ENCODE peak calls at places on chromosomes 6 and 20, in five cellular contexts. One of them, this sample, is unnamed.
A peak's percentile ranks its signal among the peaks of the same experiment; 100 is the strongest.

GRCh38 chr20:23093613-23094012 is 7.5 kb upstream of the CD93 start:
- DNase-seq in CD8-positive, alpha-beta memory T cell: no peak
- DNase-seq in SK-N-SH: no peak
- DNase-seq in sigmoid colon: peak; percentile 28
- DNase-seq in Panc1: no peak
- DNase-seq in this sample: no peak

GRCh38 chr6:160348209-160348551 is at the start of gene SLC22A3:
- DNase-seq in CD8-positive, alpha-beta memory T cell: no peak
- DNase-seq in SK-N-SH: peak; percentile 37
- DNase-seq in sigmoid colon: peak; percentile 77
- DNase-seq in Panc1: no peak
- DNase-seq in this sample: no peak

GRCh38 chr6:21885532-21886089 is 292.1 kb downstream of the SOX4 start:
- DNase-seq in CD8-positive, alpha-beta memory T cell: no peak
- DNase-seq in SK-N-SH: peak; percentile 55
- DNase-seq in sigmoid colon: peak; percentile 74
- DNase-seq in Panc1: no peak
- DNase-seq in this sample: peak; percentile 28

GRCh38 chr6:37141291-37142046 is 28.5 kb upstream of the PIM1 start:
- DNase-seq in CD8-positive, alpha-beta memory T cell: no peak
- DNase-seq in SK-N-SH: no peak
- DNase-seq in sigmoid colon: peak; percentile 77
- DNase-seq in Panc1: no peak
- DNase-seq in this sample: no peak

GRCh38 chr6:57021086-57021720 is 25.3 kb upstream of the KIAA1586 start:
- DNase-seq in CD8-positive, alpha-beta memory T cell: no peak
- DNase-seq in SK-N-SH: peak; percentile 57
- DNase-seq in sigmoid colon: no peak
- DNase-seq in Panc1: peak; percentile 68
- DNase-seq in this sample: no peak

GRCh38 chr6:111566222-111566717 is 39.4 kb downstream of the TRAF3IP2 start:
- DNase-seq in CD8-positive, alpha-beta memory T cell: no peak
- DNase-seq in SK-N-SH: no peak
- DNase-seq in sigmoid colon: no peak
- DNase-seq in Panc1: no peak
- DNase-seq in this sample: no peak

GRCh38 chr20:63552481-63553249 is 1.3 kb upstream of the FNDC11 start:
- DNase-seq in CD8-positive, alpha-beta memory T cell: peak; percentile 46
- DNase-seq in SK-N-SH: no peak
- DNase-seq in sigmoid colon: no peak
- DNase-seq in Panc1: no peak
- DNase-seq in this sample: no peak

GRCh38 chr6:17758113-17758512 is 51.4 kb upstream of the NUP153 start:
- DNase-seq in CD8-positive, alpha-beta memory T cell: no peak
- DNase-seq in SK-N-SH: no peak
- DNase-seq in sigmoid colon: no peak
- DNase-seq in Panc1: no peak
- DNase-seq in this sample: no peak

GRCh38 chr6:35512740-35513139 is at the start of gene TULP1:
- DNase-seq in CD8-positive, alpha-beta memory T cell: no peak
- DNase-seq in SK-N-SH: no peak
- DNase-seq in sigmoid colon: no peak
- DNase-seq in Panc1: no peak
- DNase-seq in this sample: no peak

GRCh38 chr20:37323985-37324384 is 22.0 kb upstream of the SRC start:
- DNase-seq in CD8-positive, alpha-beta memory T cell: no peak
- DNase-seq in SK-N-SH: no peak
- DNase-seq in sigmoid colon: no peak
- DNase-seq in Panc1: no peak
- DNase-seq in this sample: no peak

GRCh38 chr6:89254569-89254968 is 37.4 kb upstream of the GABRR1 start:
- DNase-seq in CD8-positive, alpha-beta memory T cell: no peak
- DNase-seq in SK-N-SH: no peak
- DNase-seq in sigmoid colon: no peak
- DNase-seq in Panc1: no peak
- DNase-seq in this sample: no peak

DNA sequence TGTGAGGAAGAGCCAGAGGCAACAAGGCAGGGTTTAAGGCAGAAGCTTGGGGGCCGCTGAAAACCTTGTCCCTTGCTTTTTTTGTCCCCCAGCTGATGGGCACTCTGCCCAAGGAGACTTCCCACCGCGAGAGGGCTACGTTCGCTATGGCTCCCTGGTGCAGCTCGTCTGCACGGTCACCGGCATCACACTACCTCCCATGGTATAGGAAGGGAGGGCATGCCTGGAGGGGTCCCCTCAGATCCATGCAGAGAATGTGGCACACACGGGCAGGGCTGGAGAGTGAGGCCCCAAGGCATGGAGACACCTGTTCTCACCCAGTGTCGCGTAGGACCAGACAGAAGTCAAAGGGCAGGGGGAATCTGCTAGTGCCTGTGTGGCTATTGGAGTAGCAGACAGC is 5.8 kb upstream of the MATN4 start:
- DNase-seq in CD8-positive, alpha-beta memory T cell: no peak
- DNase-seq in SK-N-SH: no peak
- DNase-seq in sigmoid colon: no peak
- DNase-seq in Panc1: no peak
- DNase-seq in this sample: no peak
- H3K4me1 ChIP-seq in CD8-positive, alpha-beta memory T cell: peaks cover 1% of the 10 kb centered on the region
- H3K4me1 ChIP-seq in SK-N-SH: no peaks in the 10 kb centered on the region
- H3K4me1 ChIP-seq in sigmoid colon: peaks cover 15% of the 10 kb centered on the region
- H3K4me1 ChIP-seq in Panc1: peaks cover 8% of the 10 kb centered on the region
- H3K4me1 ChIP-seq in this sample: no peaks in the 10 kb centered on the region

GRCh38 chr20:13755809-13756208 is 28.9 kb downstream of the ESF1 start:
- DNase-seq in CD8-positive, alpha-beta memory T cell: no peak
- DNase-seq in SK-N-SH: no peak
- DNase-seq in sigmoid colon: no peak
- DNase-seq in Panc1: no peak
- DNase-seq in this sample: no peak
- H3K36me3 ChIP-seq in CD8-positive, alpha-beta memory T cell: no peaks in the 10 kb centered on the region
- H3K36me3 ChIP-seq in SK-N-SH: peaks cover 42% of the 10 kb centered on the region
- H3K36me3 ChIP-seq in sigmoid colon: peaks cover 41% of the 10 kb centered on the region
- H3K36me3 ChIP-seq in Panc1: peaks cover 40% of the 10 kb centered on the region
- H3K36me3 ChIP-seq in this sample: no peaks in the 10 kb centered on the region

DNA sequence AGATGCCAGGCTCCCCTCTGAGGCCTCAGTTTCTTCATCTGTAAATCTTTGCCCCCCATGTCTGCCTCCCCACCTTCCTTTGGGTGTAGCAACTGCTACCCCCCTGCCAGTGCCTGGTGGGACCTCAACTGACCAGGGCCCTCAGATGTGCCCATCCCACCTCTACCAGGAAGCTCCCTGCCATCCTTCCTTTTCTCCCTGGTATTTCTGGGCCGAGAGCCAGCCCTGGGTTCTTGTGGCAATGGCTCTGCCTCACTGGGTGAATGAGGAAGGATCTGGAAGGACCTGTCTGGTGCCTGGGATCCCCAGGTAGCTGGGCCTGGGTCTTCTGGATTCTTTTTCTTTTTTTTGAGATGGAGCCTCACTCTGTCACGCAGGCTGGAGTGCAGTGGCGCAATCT is 141.1 kb upstream of the RNF24 start:
- DNase-seq in CD8-positive, alpha-beta memory T cell: no peak
- DNase-seq in SK-N-SH: no peak
- DNase-seq in sigmoid colon: no peak
- DNase-seq in Panc1: no peak
- DNase-seq in this sample: peak; percentile 74
- H3K4me1 ChIP-seq in CD8-positive, alpha-beta memory T cell: no peaks in the 10 kb centered on the region
- H3K4me1 ChIP-seq in SK-N-SH: peaks cover 8% of the 10 kb centered on the region
- H3K4me1 ChIP-seq in sigmoid colon: peaks cover 3% of the 10 kb centered on the region
- H3K4me1 ChIP-seq in Panc1: peaks cover 57% of the 10 kb centered on the region
- H3K4me1 ChIP-seq in this sample: peaks cover 8% of the 10 kb centered on the region

GRCh38 chr6:34425498-34426410 is at the start of gene RPS10:
- DNase-seq in CD8-positive, alpha-beta memory T cell: peak; percentile 86
- DNase-seq in SK-N-SH: peak; percentile 99
- DNase-seq in sigmoid colon: peak; percentile 97
- DNase-seq in Panc1: peak; percentile 60
- DNase-seq in this sample: peak; percentile 94

GRCh38 chr6:34424200-34425131 is 1.4 kb downstream of the RPS10 start:
- DNase-seq in CD8-positive, alpha-beta memory T cell: no peak
- DNase-seq in SK-N-SH: no peak
- DNase-seq in sigmoid colon: no peak
- DNase-seq in Panc1: no peak
- DNase-seq in this sample: no peak

GRCh38 chr6:34423254-34423653 is 2.6 kb downstream of the RPS10 start:
- DNase-seq in CD8-positive, alpha-beta memory T cell: no peak
- DNase-seq in SK-N-SH: no peak
- DNase-seq in sigmoid colon: no peak
- DNase-seq in Panc1: no peak
- DNase-seq in this sample: no peak

GRCh38 chr6:34425132-34425497 is 754 bp downstream of the RPS10 start:
- DNase-seq in CD8-positive, alpha-beta memory T cell: peak; percentile 1
- DNase-seq in SK-N-SH: no peak
- DNase-seq in sigmoid colon: no peak
- DNase-seq in Panc1: no peak
- DNase-seq in this sample: no peak
- H3K36me3 ChIP-seq in CD8-positive, alpha-beta memory T cell: peaks cover 36% of the 10 kb centered on the region
- H3K36me3 ChIP-seq in SK-N-SH: peaks cover 44% of the 10 kb centered on the region
- H3K36me3 ChIP-seq in sigmoid colon: peaks cover 48% of the 10 kb centered on the region
- H3K36me3 ChIP-seq in Panc1: peaks cover 20% of the 10 kb centered on the region
- H3K36me3 ChIP-seq in this sample: peaks cover 13% of the 10 kb centered on the region

DNA sequence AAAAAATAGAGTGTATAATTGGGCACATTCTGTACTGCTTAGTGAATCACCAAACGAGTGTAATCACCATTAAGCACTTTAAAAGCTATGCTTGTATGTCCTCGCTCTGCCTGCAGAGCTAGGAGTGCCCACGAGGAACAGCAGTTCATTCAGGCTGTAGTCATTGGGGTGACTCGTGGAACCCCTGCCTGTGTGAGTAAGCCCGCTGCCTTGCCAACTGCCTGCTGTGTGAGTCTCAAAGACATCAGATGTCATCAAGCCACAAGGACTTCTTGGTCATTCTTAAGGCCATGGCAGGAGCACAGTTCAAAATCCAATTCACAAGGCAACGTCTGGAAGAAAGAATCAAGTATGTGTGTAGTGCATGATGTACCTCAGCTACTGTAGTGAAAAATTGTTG is 60.4 kb downstream of the FOXO3 start:
- DNase-seq in CD8-positive, alpha-beta memory T cell: no peak
- DNase-seq in SK-N-SH: no peak
- DNase-seq in sigmoid colon: peak; percentile 72
- DNase-seq in Panc1: peak; percentile 36
- DNase-seq in this sample: no peak
- H3K4me1 ChIP-seq in CD8-positive, alpha-beta memory T cell: peaks cover 14% of the 10 kb centered on the region
- H3K4me1 ChIP-seq in SK-N-SH: peaks cover 24% of the 10 kb centered on the region
- H3K4me1 ChIP-seq in sigmoid colon: peaks cover 96% of the 10 kb centered on the region
- H3K4me1 ChIP-seq in Panc1: peaks cover 9% of the 10 kb centered on the region
- H3K4me1 ChIP-seq in this sample: peaks cover 2% of the 10 kb centered on the region